ENCODE peak calls at places on chromosomes 3 and 15, in nine cellular contexts. I, P, H, Q, S, M, N, A and O are unnamed samples.

GRCh38 chr3:105752791-105753415 is 115.9 kb downstream of the CBLB start:
- DNase-seq in N (no peak), S (no peak), Q (no peak), I (no peak), P (peak), A (no peak), H (no peak), M (no peak), O (no peak)

GRCh38 chr15:92807971-92808571 is 92.1 kb upstream of the CHD2 start:
- DNase-seq in A (no peak), H (no peak), S (no peak), P (no peak), Q (no peak), I (no peak), N (no peak), M (no peak), O (no peak)

GRCh38 chr15:25248583-25249235 is 190.1 kb downstream of the UBE3A start:
- DNase-seq in P (no peak), I (no peak), Q (no peak), H (no peak), N (no peak), S (no peak), A (peak), M (peak), O (no peak)

GRCh38 chr3:11155341-11156025 is 1.2 kb downstream of the HRH1 start:
- DNase-seq in N (peak), P (peak), H (peak), I (peak), S (no peak), M (peak), Q (peak), A (no peak), O (no peak)

GRCh38 chr15:67783303-67783702 is 42.0 kb upstream of the SKOR1 start:
- DNase-seq in N (no peak), I (no peak), M (no peak), H (no peak), Q (peak), A (no peak), S (peak), P (no peak), O (no peak)

GRCh38 chr3:182116386-182116785 is 404.7 kb downstream of the SOX2 start:
- DNase-seq in I (no peak), Q (no peak), M (no peak), N (no peak), A (no peak), H (no peak), P (no peak), S (no peak), O (no peak)

GRCh38 chr3:62493116-62493801 is 119.9 kb upstream of the FEZF2 start:
- DNase-seq in A (no peak), P (no peak), Q (no peak), N (no peak), S (no peak), M (no peak), H (no peak), I (no peak), O (no peak)

GRCh38 chr3:140420621-140421357 is 257.1 kb upstream of the TRIM42 start:
- DNase-seq in H (no peak), Q (no peak), P (peak), A (no peak), S (no peak), N (peak), M (no peak), I (peak), O (no peak)

GRCh38 chr15:66481107-66481856 is 16.3 kb downstream of the SNAPC5 start:
- DNase-seq in P (no peak), M (no peak), Q (no peak), A (no peak), I (no peak), H (no peak), S (no peak), N (peak), O (no peak)

GRCh38 chr3:126604691-126605090 is 46.0 kb upstream of the C3orf22 start:
- DNase-seq in A (no peak), S (no peak), H (no peak), Q (no peak), M (no peak), I (no peak), P (no peak), N (no peak), O (no peak)

GRCh38 chr3:32226875-32227500 is 11.5 kb upstream of the CMTM8 start:
- DNase-seq in M (no peak), S (no peak), P (peak), A (no peak), H (no peak), I (peak), N (peak), Q (no peak), O (no peak)

GRCh38 chr3:127307431-127307830 is 19.6 kb upstream of the PRR20G start:
- DNase-seq in P (no peak), Q (no peak), A (no peak), I (no peak), H (no peak), M (no peak), N (no peak), S (no peak), O (no peak)

GRCh38 chr15:60840306-60840702 is 361.4 kb upstream of the ICE2 start:
- DNase-seq in A (no peak), H (no peak), N (peak), M (no peak), P (no peak), S (no peak), Q (no peak), I (no peak), O (no peak)

GRCh38 chr3:53802256-53802880 is 43.9 kb downstream of the CHDH start:
- DNase-seq in I (no peak), Q (no peak), P (no peak), N (no peak), S (no peak), A (no peak), H (no peak), M (no peak), O (no peak)

GRCh38 chr3:13140596-13140995 is 67.4 kb upstream of the IQSEC1 start:
- DNase-seq in H (no peak), M (no peak), S (no peak), Q (no peak), P (no peak), I (no peak), N (no peak), A (no peak), O (no peak)

GRCh38 chr3:48472673-48472922 is 26.1 kb downstream of the ATRIP start:
- DNase-seq in A (peak), Q (no peak), I (no peak), P (peak), N (no peak), H (no peak), S (no peak), M (peak), O (no peak)

GRCh38 chr3:127673191-127674098 is 693 bp downstream of the ABTB1 start:
- DNase-seq in M (peak), N (peak), H (peak), P (no peak), I (no peak), S (peak), Q (no peak), A (no peak), O (no peak)

GRCh38 chr3:114383875-114384557 is 90.2 kb downstream of the TIGIT start:
- DNase-seq in S (peak), A (peak), I (peak), N (peak), H (peak), P (peak), Q (no peak), M (peak), O (peak)

GRCh38 chr3:133509482-133509881 is 64.0 kb upstream of the CDV3 start:
- DNase-seq in N (no peak), M (no peak), Q (no peak), I (no peak), A (no peak), H (no peak), S (no peak), P (no peak), O (no peak)

GRCh38 chr3:14570089-14570488 is 29.9 kb upstream of the GRIP2 start:
- DNase-seq in N (no peak), M (no peak), P (no peak), I (no peak), S (no peak), A (no peak), H (no peak), Q (no peak), O (no peak)

GRCh38 chr3:70064194-70064787 is 64.8 kb downstream of the SAMMSON start:
- DNase-seq in I (no peak), H (no peak), A (no peak), N (peak), M (no peak), S (peak), Q (peak), P (peak), O (peak)

GRCh38 chr3:72520690-72521308 is 327.4 kb downstream of the SHQ1 start:
- DNase-seq in I (peak), N (peak), P (peak), M (no peak), A (no peak), S (peak), Q (no peak), H (no peak), O (no peak)

GRCh38 chr3:134974621-134975020 is 179.6 kb downstream of the EPHB1 start:
- DNase-seq in N (peak), I (no peak), P (no peak), H (no peak), A (no peak), S (no peak), Q (no peak), M (no peak), O (no peak)

GRCh38 chr3:185308126-185308754 is 54.4 kb upstream of the EHHADH start:
- DNase-seq in M (peak), P (peak), H (peak), A (no peak), Q (no peak), S (peak), N (peak), I (no peak), O (peak)

GRCh38 chr3:46566040-46566631 is at the start of gene LRRC2:
- DNase-seq in P (peak), M (peak), H (no peak), A (peak), S (no peak), I (peak), Q (no peak), N (peak), O (no peak)